ENCODE peak calls at places on chromosomes 1 and 21, in seven cellular contexts. One of them, this sample, is unnamed.

GRCh38 chr1:224769987-224770693 is 154.0 kb downstream of the CNIH3 start:
- DNase-seq in CD4-positive, alpha-beta T cell: no peak
- DNase-seq in K562: no peak
- DNase-seq in lower lobe of right lung: no peak
- DNase-seq in endodermal cell: no peak
- DNase-seq in fibroblast of mammary gland: peak; percentile 69
- DNase-seq in astrocyte of the spinal cord: peak; percentile 50
- DNase-seq in this sample: no peak

GRCh38 chr21:15174923-15175322 is 110.1 kb upstream of the NRIP1 start:
- DNase-seq in CD4-positive, alpha-beta T cell: no peak
- DNase-seq in K562: no peak
- DNase-seq in lower lobe of right lung: no peak
- DNase-seq in endodermal cell: no peak
- DNase-seq in fibroblast of mammary gland: no peak
- DNase-seq in astrocyte of the spinal cord: no peak
- DNase-seq in this sample: no peak

GRCh38 chr1:89608627-89609338 is 24.1 kb upstream of the LRRC8C start:
- DNase-seq in CD4-positive, alpha-beta T cell: peak; percentile 57
- DNase-seq in K562: no peak
- DNase-seq in lower lobe of right lung: no peak
- DNase-seq in endodermal cell: no peak
- DNase-seq in fibroblast of mammary gland: no peak
- DNase-seq in astrocyte of the spinal cord: no peak
- DNase-seq in this sample: no peak

GRCh38 chr21:32364801-32365200 is 28.0 kb downstream of the URB1 start:
- DNase-seq in CD4-positive, alpha-beta T cell: no peak
- DNase-seq in K562: no peak
- DNase-seq in lower lobe of right lung: no peak
- DNase-seq in endodermal cell: no peak
- DNase-seq in fibroblast of mammary gland: no peak
- DNase-seq in astrocyte of the spinal cord: peak; percentile 25
- DNase-seq in this sample: no peak

GRCh38 chr1:228794173-228794572 is 58.9 kb downstream of the RHOU start:
- DNase-seq in CD4-positive, alpha-beta T cell: no peak
- DNase-seq in K562: no peak
- DNase-seq in lower lobe of right lung: no peak
- DNase-seq in endodermal cell: peak; percentile 26
- DNase-seq in fibroblast of mammary gland: peak; percentile 31
- DNase-seq in astrocyte of the spinal cord: peak; percentile 16
- DNase-seq in this sample: no peak

GRCh38 chr1:180365039-180365438 is 135.0 kb downstream of the LHX4 start:
- DNase-seq in CD4-positive, alpha-beta T cell: no peak
- DNase-seq in K562: peak; percentile 35
- DNase-seq in lower lobe of right lung: no peak
- DNase-seq in endodermal cell: no peak
- DNase-seq in fibroblast of mammary gland: peak; percentile 11
- DNase-seq in astrocyte of the spinal cord: no peak
- DNase-seq in this sample: no peak

GRCh38 chr1:172431721-172432192 is 11.3 kb downstream of the C1orf105 start:
- DNase-seq in CD4-positive, alpha-beta T cell: peak; percentile 66
- DNase-seq in K562: peak; percentile 43
- DNase-seq in lower lobe of right lung: peak; percentile 63
- DNase-seq in endodermal cell: peak; percentile 56
- DNase-seq in fibroblast of mammary gland: no peak
- DNase-seq in astrocyte of the spinal cord: no peak
- DNase-seq in this sample: no peak

GRCh38 chr1:178086294-178087255 is 7.3 kb upstream of the RASAL2 start:
- DNase-seq in CD4-positive, alpha-beta T cell: no peak
- DNase-seq in K562: no peak
- DNase-seq in lower lobe of right lung: no peak
- DNase-seq in endodermal cell: no peak
- DNase-seq in fibroblast of mammary gland: peak; percentile 67
- DNase-seq in astrocyte of the spinal cord: no peak
- DNase-seq in this sample: no peak

GRCh38 chr1:159211331-159212136 is 6.9 kb downstream of the ACKR1 start:
- DNase-seq in CD4-positive, alpha-beta T cell: no peak
- DNase-seq in K562: peak; percentile 68
- DNase-seq in lower lobe of right lung: no peak
- DNase-seq in endodermal cell: peak; percentile 88
- DNase-seq in fibroblast of mammary gland: peak; percentile 63
- DNase-seq in astrocyte of the spinal cord: no peak
- DNase-seq in this sample: no peak

GRCh38 chr1:204997616-204998015 is 45.4 kb upstream of the CNTN2 start:
- DNase-seq in CD4-positive, alpha-beta T cell: no peak
- DNase-seq in K562: no peak
- DNase-seq in lower lobe of right lung: no peak
- DNase-seq in endodermal cell: no peak
- DNase-seq in fibroblast of mammary gland: no peak
- DNase-seq in astrocyte of the spinal cord: no peak
- DNase-seq in this sample: no peak

GRCh38 chr1:227401562-227402342 is 83.5 kb upstream of the CDC42BPA start:
- DNase-seq in CD4-positive, alpha-beta T cell: no peak
- DNase-seq in K562: no peak
- DNase-seq in lower lobe of right lung: no peak
- DNase-seq in endodermal cell: no peak
- DNase-seq in fibroblast of mammary gland: no peak
- DNase-seq in astrocyte of the spinal cord: no peak
- DNase-seq in this sample: no peak

GRCh38 chr1:2555634-2556276 is 416 bp upstream of the TNFRSF14 start:
- DNase-seq in CD4-positive, alpha-beta T cell: peak; percentile 61
- DNase-seq in K562: no peak
- DNase-seq in lower lobe of right lung: peak; percentile 93
- DNase-seq in endodermal cell: no peak
- DNase-seq in fibroblast of mammary gland: peak; percentile 45
- DNase-seq in astrocyte of the spinal cord: no peak
- DNase-seq in this sample: no peak

GRCh38 chr1:164961714-164962113 is 394.8 kb downstream of the LMX1A start:
- DNase-seq in CD4-positive, alpha-beta T cell: no peak
- DNase-seq in K562: no peak
- DNase-seq in lower lobe of right lung: no peak
- DNase-seq in endodermal cell: no peak
- DNase-seq in fibroblast of mammary gland: peak; percentile 51
- DNase-seq in astrocyte of the spinal cord: no peak
- DNase-seq in this sample: no peak

GRCh38 chr1:227314014-227314848 is 4.1 kb downstream of the CDC42BPA start:
- DNase-seq in CD4-positive, alpha-beta T cell: no peak
- DNase-seq in K562: no peak
- DNase-seq in lower lobe of right lung: no peak
- DNase-seq in endodermal cell: no peak
- DNase-seq in fibroblast of mammary gland: no peak
- DNase-seq in astrocyte of the spinal cord: no peak
- DNase-seq in this sample: no peak

GRCh38 chr1:243727503-243728191 is 122.4 kb downstream of the AKT3 start:
- DNase-seq in CD4-positive, alpha-beta T cell: no peak
- DNase-seq in K562: no peak
- DNase-seq in lower lobe of right lung: no peak
- DNase-seq in endodermal cell: no peak
- DNase-seq in fibroblast of mammary gland: no peak
- DNase-seq in astrocyte of the spinal cord: no peak
- DNase-seq in this sample: no peak

GRCh38 chr1:183234660-183235476 is 48.8 kb downstream of the LAMC2 start:
- DNase-seq in CD4-positive, alpha-beta T cell: no peak
- DNase-seq in K562: peak; percentile 31
- DNase-seq in lower lobe of right lung: no peak
- DNase-seq in endodermal cell: peak; percentile 93
- DNase-seq in fibroblast of mammary gland: peak; percentile 98
- DNase-seq in astrocyte of the spinal cord: peak; percentile 98
- DNase-seq in this sample: no peak

GRCh38 chr1:17998889-17999288 is 108.7 kb upstream of the IGSF21 start:
- DNase-seq in CD4-positive, alpha-beta T cell: no peak
- DNase-seq in K562: peak; percentile 48
- DNase-seq in lower lobe of right lung: no peak
- DNase-seq in endodermal cell: peak; percentile 67
- DNase-seq in fibroblast of mammary gland: no peak
- DNase-seq in astrocyte of the spinal cord: no peak
- DNase-seq in this sample: no peak

GRCh38 chr1:46198026-46198826 is at the start of gene POMGNT1:
- DNase-seq in CD4-positive, alpha-beta T cell: peak; percentile 68
- DNase-seq in K562: peak; percentile 83
- DNase-seq in lower lobe of right lung: peak; percentile 74
- DNase-seq in endodermal cell: peak; percentile 90
- DNase-seq in fibroblast of mammary gland: peak; percentile 41
- DNase-seq in astrocyte of the spinal cord: peak; percentile 47
- DNase-seq in this sample: no peak
- TF ChIP-seq CTCF in CD4-positive, alpha-beta T cell: no peak
- TF ChIP-seq CTCF in K562: peak; percentile 59
- TF ChIP-seq CTCF in lower lobe of right lung: no peak
- TF ChIP-seq CTCF in endodermal cell: peak; percentile 30
- TF ChIP-seq CTCF in fibroblast of mammary gland: no peak
- TF ChIP-seq CTCF in astrocyte of the spinal cord: no peak
- TF ChIP-seq CTCF in this sample: peak; percentile 63

GRCh38 chr1:192506741-192507155 is 68.8 kb upstream of the RGS1 start:
- DNase-seq in CD4-positive, alpha-beta T cell: no peak
- DNase-seq in K562: peak; percentile 6
- DNase-seq in lower lobe of right lung: no peak
- DNase-seq in endodermal cell: no peak
- DNase-seq in fibroblast of mammary gland: peak; percentile 71
- DNase-seq in astrocyte of the spinal cord: peak; percentile 65
- DNase-seq in this sample: no peak
- TF ChIP-seq CTCF in CD4-positive, alpha-beta T cell: no peak
- TF ChIP-seq CTCF in K562: no peak
- TF ChIP-seq CTCF in lower lobe of right lung: peak; percentile 28
- TF ChIP-seq CTCF in endodermal cell: peak; percentile 72
- TF ChIP-seq CTCF in fibroblast of mammary gland: peak; percentile 60
- TF ChIP-seq CTCF in astrocyte of the spinal cord: peak; percentile 60
- TF ChIP-seq CTCF in this sample: peak; percentile 70

GRCh38 chr1:64502924-64503323 is 33.0 kb downstream of the CACHD1 start:
- DNase-seq in CD4-positive, alpha-beta T cell: no peak
- DNase-seq in K562: no peak
- DNase-seq in lower lobe of right lung: no peak
- DNase-seq in endodermal cell: no peak
- DNase-seq in fibroblast of mammary gland: no peak
- DNase-seq in astrocyte of the spinal cord: no peak
- DNase-seq in this sample: no peak

GRCh38 chr1:64497484-64497883 is 27.6 kb downstream of the CACHD1 start:
- DNase-seq in CD4-positive, alpha-beta T cell: no peak
- DNase-seq in K562: no peak
- DNase-seq in lower lobe of right lung: no peak
- DNase-seq in endodermal cell: peak; percentile 74
- DNase-seq in fibroblast of mammary gland: peak; percentile 46
- DNase-seq in astrocyte of the spinal cord: no peak
- DNase-seq in this sample: no peak

GRCh38 chr1:64495878-64496277 is 25.9 kb downstream of the CACHD1 start:
- DNase-seq in CD4-positive, alpha-beta T cell: no peak
- DNase-seq in K562: no peak
- DNase-seq in lower lobe of right lung: no peak
- DNase-seq in endodermal cell: no peak
- DNase-seq in fibroblast of mammary gland: no peak
- DNase-seq in astrocyte of the spinal cord: no peak
- DNase-seq in this sample: no peak

GRCh38 chr1:64499011-64499410 is 29.1 kb downstream of the CACHD1 start:
- DNase-seq in CD4-positive, alpha-beta T cell: no peak
- DNase-seq in K562: no peak
- DNase-seq in lower lobe of right lung: no peak
- DNase-seq in endodermal cell: no peak
- DNase-seq in fibroblast of mammary gland: no peak
- DNase-seq in astrocyte of the spinal cord: no peak
- DNase-seq in this sample: no peak

DNA sequence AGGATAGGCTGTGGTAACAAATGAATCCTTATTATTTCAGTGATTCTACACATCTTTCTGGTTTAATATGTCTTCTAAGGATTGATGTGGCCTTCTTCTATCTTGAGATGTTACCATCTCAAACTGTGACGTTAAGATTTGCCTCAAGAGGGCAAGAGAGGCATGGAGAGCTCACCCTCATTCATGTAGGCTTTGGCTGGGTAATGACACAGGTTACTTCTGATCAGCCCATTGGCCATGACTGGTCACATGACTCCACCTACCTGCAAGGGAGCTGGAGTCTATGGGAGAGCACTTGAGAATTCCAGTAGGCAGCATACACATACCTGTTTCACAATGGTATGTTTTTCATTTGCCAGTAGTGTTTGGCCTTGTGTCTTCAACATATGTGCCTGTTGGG is 30.0 kb downstream of the CACHD1 start:
- DNase-seq in CD4-positive, alpha-beta T cell: no peak
- DNase-seq in K562: no peak
- DNase-seq in lower lobe of right lung: no peak
- DNase-seq in endodermal cell: peak; percentile 80
- DNase-seq in fibroblast of mammary gland: no peak
- DNase-seq in astrocyte of the spinal cord: no peak
- DNase-seq in this sample: no peak
- TF ChIP-seq CTCF in CD4-positive, alpha-beta T cell: no peak
- TF ChIP-seq CTCF in K562: no peak
- TF ChIP-seq CTCF in lower lobe of right lung: no peak
- TF ChIP-seq CTCF in endodermal cell: peak; percentile 62
- TF ChIP-seq CTCF in fibroblast of mammary gland: no peak
- TF ChIP-seq CTCF in astrocyte of the spinal cord: no peak
- TF ChIP-seq CTCF in this sample: peak; percentile 16

GRCh38 chr1:109183339-109183738 is 30.4 kb upstream of the SARS1 start:
- DNase-seq in CD4-positive, alpha-beta T cell: no peak
- DNase-seq in K562: no peak
- DNase-seq in lower lobe of right lung: no peak
- DNase-seq in endodermal cell: no peak
- DNase-seq in fibroblast of mammary gland: no peak
- DNase-seq in astrocyte of the spinal cord: no peak
- DNase-seq in this sample: no peak

GRCh38 chr1:109184657-109185056 is 29.1 kb upstream of the SARS1 start:
- DNase-seq in CD4-positive, alpha-beta T cell: no peak
- DNase-seq in K562: no peak
- DNase-seq in lower lobe of right lung: peak; percentile 72
- DNase-seq in endodermal cell: no peak
- DNase-seq in fibroblast of mammary gland: no peak
- DNase-seq in astrocyte of the spinal cord: no peak
- DNase-seq in this sample: no peak

GRCh38 chr1:109185357-109185756 is 28.4 kb upstream of the SARS1 start:
- DNase-seq in CD4-positive, alpha-beta T cell: no peak
- DNase-seq in K562: no peak
- DNase-seq in lower lobe of right lung: peak; percentile 80
- DNase-seq in endodermal cell: no peak
- DNase-seq in fibroblast of mammary gland: no peak
- DNase-seq in astrocyte of the spinal cord: no peak
- DNase-seq in this sample: no peak

GRCh38 chr1:109181085-109181806 is 32.5 kb upstream of the SARS1 start:
- DNase-seq in CD4-positive, alpha-beta T cell: no peak
- DNase-seq in K562: peak; percentile 90
- DNase-seq in lower lobe of right lung: no peak
- DNase-seq in endodermal cell: no peak
- DNase-seq in fibroblast of mammary gland: peak; percentile 24
- DNase-seq in astrocyte of the spinal cord: peak; percentile 58
- DNase-seq in this sample: no peak

DNA sequence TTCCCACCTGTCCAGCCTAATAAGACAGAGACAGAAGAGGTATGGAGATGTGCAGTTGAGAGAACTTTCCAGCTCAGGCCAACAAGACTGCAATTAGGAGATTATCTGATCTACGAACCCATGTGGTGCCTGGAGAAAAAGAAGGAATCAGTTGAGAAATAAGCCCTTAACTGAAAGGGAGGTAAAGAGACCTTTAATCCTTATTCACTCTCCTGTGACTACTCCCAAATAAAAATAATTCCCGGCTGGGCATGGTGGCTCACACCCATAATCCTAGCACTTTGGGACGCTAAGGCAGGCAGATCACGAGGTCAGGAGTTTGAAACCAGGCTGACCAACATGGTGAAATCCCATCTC is 31.9 kb upstream of the SARS1 start:
- DNase-seq in CD4-positive, alpha-beta T cell: no peak
- DNase-seq in K562: peak; percentile 48
- DNase-seq in lower lobe of right lung: no peak
- DNase-seq in endodermal cell: no peak
- DNase-seq in fibroblast of mammary gland: no peak
- DNase-seq in astrocyte of the spinal cord: no peak
- DNase-seq in this sample: no peak
- TF ChIP-seq CTCF in CD4-positive, alpha-beta T cell: no peak
- TF ChIP-seq CTCF in K562: no peak
- TF ChIP-seq CTCF in lower lobe of right lung: no peak
- TF ChIP-seq CTCF in endodermal cell: no peak
- TF ChIP-seq CTCF in fibroblast of mammary gland: no peak
- TF ChIP-seq CTCF in astrocyte of the spinal cord: no peak
- TF ChIP-seq CTCF in this sample: no peak

GRCh38 chr1:58047265-58047858 is 499.2 kb downstream of the OMA1 start:
- DNase-seq in CD4-positive, alpha-beta T cell: no peak
- DNase-seq in K562: peak; percentile 37
- DNase-seq in lower lobe of right lung: no peak
- DNase-seq in endodermal cell: peak; percentile 80
- DNase-seq in fibroblast of mammary gland: peak; percentile 7
- DNase-seq in astrocyte of the spinal cord: no peak
- DNase-seq in this sample: no peak
- TF ChIP-seq CTCF in CD4-positive, alpha-beta T cell: peak; percentile 55
- TF ChIP-seq CTCF in K562: peak; percentile 71
- TF ChIP-seq CTCF in lower lobe of right lung: peak; percentile 59
- TF ChIP-seq CTCF in endodermal cell: peak; percentile 89
- TF ChIP-seq CTCF in fibroblast of mammary gland: peak; percentile 74
- TF ChIP-seq CTCF in astrocyte of the spinal cord: peak; percentile 76
- TF ChIP-seq CTCF in this sample: peak; percentile 83